ENCODE peak calls at places on chromosomes 16 and 17, in five cellular contexts. Z is fibroblast of lung, K is K562, B is OCI-LY7, I is GM23338. J is an unnamed sample.

GRCh38 chr16:80489173-80489572 is 51.6 kb upstream of the DYNLRB2 start:
- DNase-seq in Z (no peak), K (no peak), B (no peak), I (no peak), J (no peak)

GRCh38 chr16:16882766-16883165 is 503.8 kb downstream of the NPIPA7 start:
- DNase-seq in Z (no peak), K (no peak), B (no peak), I (no peak), J (no peak)

GRCh38 chr17:79793924-79794304 is 3.0 kb downstream of the CBX8 start:
- DNase-seq in Z (no peak), K (peak), B (no peak), I (peak), J (no peak)

GRCh38 chr17:14748036-14748715 is 447.3 kb downstream of the HS3ST3B1 start:
- DNase-seq in Z (no peak), K (no peak), B (peak), I (no peak), J (peak)

GRCh38 chr16:66026211-66026610 is 340.3 kb upstream of the CDH5 start:
- DNase-seq in Z (no peak), K (no peak), B (no peak), I (peak), J (no peak)

GRCh38 chr17:55420776-55421178 is 858 bp downstream of the MMD start:
- DNase-seq in Z (peak), K (peak), B (peak), I (peak), J (peak)

GRCh38 chr17:33056392-33057146 is 64.9 kb downstream of the SPACA3 start:
- DNase-seq in Z (no peak), K (no peak), B (no peak), I (no peak), J (no peak)

GRCh38 chr16:87216148-87216823 is 100.9 kb downstream of the C16orf95 start:
- DNase-seq in Z (no peak), K (no peak), B (no peak), I (no peak), J (no peak)

GRCh38 chr16:66662445-66663194 is 33.9 kb downstream of the CMTM4 start:
- DNase-seq in Z (peak), K (peak), B (peak), I (peak), J (peak)

GRCh38 chr16:78183886-78184553 is 84.6 kb downstream of the WWOX start:
- DNase-seq in Z (peak), K (no peak), B (no peak), I (no peak), J (no peak)

GRCh38 chr17:73719588-73720071 is 75.4 kb upstream of the SDK2 start:
- DNase-seq in Z (peak), K (no peak), B (no peak), I (peak), J (no peak)

GRCh38 chr16:53089434-53090270 is 34.9 kb downstream of the CHD9 start:
- DNase-seq in Z (peak), K (no peak), B (no peak), I (peak), J (no peak)

GRCh38 chr16:83878838-83879237 is 20.1 kb upstream of the MLYCD start:
- DNase-seq in Z (peak), K (no peak), B (peak), I (peak), J (peak)

GRCh38 chr17:49944451-49944850 is 24.5 kb upstream of the DLX4 start:
- DNase-seq in Z (no peak), K (no peak), B (no peak), I (peak), J (no peak)

GRCh38 chr17:76584427-76585047 is 1.1 kb downstream of the ST6GALNAC2 start:
- DNase-seq in Z (no peak), K (no peak), B (no peak), I (peak), J (peak)

GRCh38 chr17:5745091-5745820 is 160.9 kb upstream of the NLRP1 start:
- DNase-seq in Z (no peak), K (no peak), B (no peak), I (no peak), J (no peak)

GRCh38 chr17:13269196-13269595 is 251.4 kb upstream of the ELAC2 start:
- DNase-seq in Z (no peak), K (no peak), B (no peak), I (no peak), J (peak)

GRCh38 chr17:57431415-57431814 is 175.1 kb downstream of the MSI2 start:
- DNase-seq in Z (no peak), K (no peak), B (no peak), I (no peak), J (no peak)

GRCh38 chr17:31373150-31374082 is 18.1 kb upstream of the RAB11FIP4 start:
- DNase-seq in Z (peak), K (peak), B (peak), I (peak), J (peak)

GRCh38 chr16:2339521-2340484 is 725 bp downstream of the ABCA3 start:
- DNase-seq in Z (peak), K (peak), B (no peak), I (peak), J (peak)

GRCh38 chr17:40707720-40708119 is 4.2 kb upstream of the KRT24 start:
- DNase-seq in Z (peak), K (no peak), B (no peak), I (no peak), J (no peak)

GRCh38 chr16:13099822-13100221 is 198.4 kb downstream of the SHISA9 start:
- DNase-seq in Z (no peak), K (no peak), B (no peak), I (peak), J (no peak)

GRCh38 chr17:10048951-10049350 is 143.9 kb upstream of the RCVRN start:
- DNase-seq in Z (no peak), K (no peak), B (no peak), I (no peak), J (no peak)

GRCh38 chr17:80025140-80025539 is 10.5 kb downstream of the TBC1D16 start:
- DNase-seq in Z (no peak), K (no peak), B (no peak), I (peak), J (no peak)

GRCh38 chr17:2071421-2072281 is 16.7 kb downstream of the HIC1 start:
- DNase-seq in Z (peak), K (no peak), B (no peak), I (no peak), J (no peak)

GRCh38 chr17:73888875-73889274 is 244.6 kb upstream of the SDK2 start:
- DNase-seq in Z (no peak), K (no peak), B (no peak), I (no peak), J (no peak)

GRCh38 chr17:4853195-4853762 is 20.1 kb downstream of the MINK1 start:
- DNase-seq in Z (no peak), K (no peak), B (no peak), I (no peak), J (peak)

GRCh38 chr16:69324013-69324531 is 6.3 kb downstream of the PDF start:
- DNase-seq in Z (no peak), K (no peak), B (no peak), I (no peak), J (no peak)

GRCh38 chr17:78272181-78272913 is 40.9 kb downstream of the TMEM235 start:
- DNase-seq in Z (peak), K (peak), B (peak), I (peak), J (peak)

GRCh38 chr16:54174201-54174600 is 112.4 kb downstream of the IRX3 start:
- DNase-seq in Z (no peak), K (no peak), B (no peak), I (peak), J (no peak)

GRCh38 chr17:2719861-2720260 is 8.3 kb upstream of the CLUH start:
- DNase-seq in Z (no peak), K (no peak), B (no peak), I (no peak), J (no peak)

GRCh38 chr17:8818654-8819330 is 19.6 kb upstream of the MFSD6L start:
- DNase-seq in Z (no peak), K (no peak), B (no peak), I (no peak), J (no peak)

GRCh38 chr17:70661342-70662222 is 492.2 kb downstream of the KCNJ2 start:
- DNase-seq in Z (peak), K (no peak), B (no peak), I (no peak), J (no peak)

GRCh38 chr16:67659675-67660563 is at the start of gene ACD:
- DNase-seq in Z (peak), K (peak), B (peak), I (peak), J (peak)

GRCh38 chr16:105521-105920 is 27.5 kb downstream of the MPG start:
- DNase-seq in Z (no peak), K (no peak), B (no peak), I (peak), J (no peak)

GRCh38 chr17:72336026-72336803 is 215.4 kb downstream of the SOX9 start:
- DNase-seq in Z (no peak), K (no peak), B (no peak), I (peak), J (no peak)

DNA sequence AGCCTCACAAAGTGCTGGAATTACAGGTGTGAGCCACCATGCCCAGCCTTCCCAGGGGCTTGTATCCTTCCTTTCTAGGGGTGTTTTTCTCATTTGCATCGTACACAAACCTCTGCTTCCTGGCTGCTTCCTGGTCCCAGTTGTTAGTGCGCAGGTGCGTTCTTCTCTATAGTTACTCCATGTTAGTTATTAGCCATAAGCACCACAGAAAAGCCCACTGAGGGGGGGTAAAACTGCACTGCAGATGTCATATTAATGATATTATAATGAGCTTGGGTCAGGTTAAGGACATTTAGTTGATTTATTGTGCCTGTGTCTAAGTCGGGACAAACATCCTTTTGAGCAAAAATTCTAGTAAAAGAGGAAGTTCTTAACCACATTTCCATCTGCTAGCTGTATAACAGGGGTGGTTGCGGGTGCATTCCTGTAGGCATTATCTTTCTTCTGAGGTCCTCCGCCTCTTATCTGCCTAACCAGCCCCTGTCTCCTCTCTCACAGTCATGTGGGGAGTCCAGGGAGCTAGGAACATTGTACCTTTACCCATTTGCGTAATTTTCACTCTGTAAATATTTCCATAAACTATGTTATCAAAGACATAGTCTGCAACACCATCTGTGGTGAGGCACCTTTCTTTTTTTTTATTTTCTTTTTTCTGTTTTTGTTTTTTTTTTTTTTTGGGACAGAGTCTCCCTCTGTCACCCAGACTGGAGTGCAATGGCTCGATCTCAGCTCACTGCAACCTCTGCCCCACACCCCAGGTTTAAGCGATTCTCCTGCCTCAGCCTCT is 23.6 kb upstream of the ATF7IP2 start:
- DNase-seq in Z (no peak), K (peak), B (peak), I (no peak), J (no peak)
- TF ChIP-seq CTCF in Z (no peak), K (no peak), B (no peak), I (no peak), J (no peak)

GRCh38 chr17:19755392-19755791 is 7.3 kb upstream of the ALDH3A1 start:
- DNase-seq in Z (no peak), K (no peak), B (no peak), I (no peak), J (no peak)

GRCh38 chr17:19756551-19756950 is 8.5 kb upstream of the ALDH3A1 start:
- DNase-seq in Z (no peak), K (no peak), B (no peak), I (no peak), J (no peak)

GRCh38 chr17:19757536-19758180 is 9.6 kb upstream of the ALDH3A1 start:
- DNase-seq in Z (no peak), K (no peak), B (no peak), I (no peak), J (no peak)

GRCh38 chr17:19753661-19754463 is 5.8 kb upstream of the ALDH3A1 start:
- DNase-seq in Z (no peak), K (no peak), B (no peak), I (peak), J (peak)

GRCh38 chr17:19755821-19756510 is 7.9 kb upstream of the ALDH3A1 start:
- DNase-seq in Z (no peak), K (no peak), B (no peak), I (no peak), J (no peak)
- H2AFZ ChIP-seq in Z (no peak), K (no peak), B (no peak), I (no peak), J (no peak)

DNA sequence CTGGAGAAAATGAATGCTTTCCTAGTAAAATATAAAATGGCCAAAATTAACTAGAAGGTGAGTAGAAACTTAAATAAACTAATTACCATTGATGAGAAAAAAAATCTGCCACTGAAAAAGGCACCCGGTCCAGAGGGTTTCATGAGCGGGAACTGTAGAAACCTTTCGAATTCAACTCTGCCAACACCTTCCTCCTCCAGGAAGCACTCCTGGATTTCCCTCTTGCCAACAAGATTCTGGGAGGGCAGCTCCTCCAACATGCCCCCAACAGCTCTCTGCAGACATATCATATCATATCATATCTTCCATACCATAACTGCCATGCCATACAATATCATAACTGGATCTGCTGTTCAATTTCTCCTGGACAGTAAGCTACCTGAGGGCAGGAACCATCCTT is 9.4 kb downstream of the ARHGAP27 start:
- DNase-seq in Z (no peak), K (no peak), B (no peak), I (no peak), J (no peak)
- H3K27ac ChIP-seq in Z (no peak), K (no peak), B (no peak), I (no peak), J (no peak)

DNA sequence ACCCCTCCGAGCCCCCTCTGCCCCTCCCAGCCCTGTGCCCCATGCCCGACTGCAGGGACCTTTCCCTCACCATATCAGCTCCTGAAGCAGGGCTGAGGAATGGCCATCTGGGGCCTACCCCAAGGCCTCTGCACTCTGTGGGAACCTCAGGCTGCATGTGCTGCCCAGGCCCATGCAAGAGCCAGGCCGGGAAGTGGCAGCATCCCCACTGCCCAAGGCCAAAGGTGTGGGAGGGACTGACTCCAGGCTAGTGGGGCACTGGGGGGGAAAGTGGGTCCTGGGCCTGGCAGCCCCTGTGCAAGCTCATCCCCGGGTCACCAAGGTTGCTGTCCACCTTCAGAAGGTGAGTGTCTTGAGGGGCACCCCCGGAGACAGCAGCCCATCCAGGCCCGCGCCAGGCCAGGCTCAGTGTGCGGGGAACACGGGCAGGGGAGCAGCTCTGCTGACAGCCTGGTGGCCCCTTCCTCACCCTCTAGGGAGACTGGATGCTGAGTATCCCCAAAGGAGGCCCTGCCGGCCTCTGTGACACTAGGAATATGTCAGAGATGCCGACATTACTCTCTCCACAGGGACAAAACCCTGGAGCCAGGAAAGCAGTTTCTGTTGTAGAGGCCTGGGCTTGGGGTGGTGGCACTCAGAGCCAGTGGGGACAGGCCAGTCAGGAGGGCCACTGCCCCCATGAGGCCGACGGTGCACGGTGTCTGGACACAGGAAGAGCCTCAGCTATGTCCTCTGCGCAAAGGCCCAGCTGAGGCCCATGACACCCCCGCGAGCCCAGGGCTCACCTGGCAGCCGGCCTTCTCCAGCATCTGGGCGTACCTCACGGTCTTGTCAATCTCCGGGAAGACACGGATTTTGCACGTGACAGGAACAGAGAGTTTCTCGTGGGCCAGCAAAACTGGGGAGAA is 3.3 kb downstream of the DUS1L start:
- DNase-seq in Z (no peak), K (no peak), B (no peak), I (peak), J (no peak)
- TF ChIP-seq CTCF in Z (no peak), K (peak), B (no peak), I (peak), J (no peak)

J was measured in mammary epithelial cell.